ENCODE peak calls at places on chromosomes 1 and 21, in seven cellular contexts. U is activated CD4-positive, alpha-beta T cell treated with anti-CD3 and anti-CD28 coated beads, Interleukin-2, amount 50 U/mL, for 48 hours; X is T-helper 22 cell; E is NCI-H2081 treated with DMSO at 0.1 percent for 48 hours; A is RWPE1; P is psoas muscle; G is NCI-H345. H is an unnamed sample.

GRCh38 chr1:234214911-234215892 is 158.1 kb upstream of the COA6 start:
- DNase-seq in E (no peak), A (peak), X (no peak), G (peak), P (no peak), U (no peak), H (no peak)

GRCh38 chr1:54600947-54601725 is 22.2 kb downstream of the FAM151A start:
- DNase-seq in A (no peak), G (no peak), P (no peak), E (no peak), U (no peak), X (no peak), H (no peak)

GRCh38 chr1:173555651-173556305 is 47.1 kb downstream of the SLC9C2 start:
- DNase-seq in A (no peak), X (no peak), G (no peak), U (no peak), P (no peak), E (no peak), H (no peak)

GRCh38 chr1:31674626-31675025 is 29.2 kb downstream of the COL16A1 start:
- DNase-seq in U (no peak), A (no peak), P (no peak), X (no peak), E (no peak), G (no peak), H (no peak)

GRCh38 chr1:161085165-161085564 is 4.2 kb downstream of the NECTIN4 start:
- DNase-seq in G (no peak), E (no peak), P (no peak), U (no peak), A (no peak), X (no peak), H (no peak)

GRCh38 chr1:182604128-182604834 is at the start of gene RGS16:
- DNase-seq in A (peak), G (peak), U (peak), X (peak), E (peak), P (peak), H (peak)

GRCh38 chr1:231636157-231636556 is 9.6 kb downstream of the DISC1 start:
- DNase-seq in X (no peak), U (no peak), G (no peak), A (no peak), P (no peak), E (no peak), H (no peak)

GRCh38 chr1:108913105-108913948 is 36.5 kb downstream of the GPSM2 start:
- DNase-seq in E (no peak), A (no peak), P (no peak), G (no peak), X (no peak), U (no peak), H (no peak)

GRCh38 chr1:164613176-164613575 is 54.2 kb downstream of the PBX1 start:
- DNase-seq in P (no peak), G (no peak), E (no peak), X (no peak), U (no peak), A (peak), H (no peak)

GRCh38 chr21:44757731-44758130 is 43.9 kb downstream of the UBE2G2 start:
- DNase-seq in P (no peak), U (no peak), E (no peak), G (no peak), X (no peak), A (no peak), H (no peak)

GRCh38 chr1:237032029-237032428 is 10.0 kb upstream of the RYR2 start:
- DNase-seq in X (no peak), E (no peak), U (no peak), P (no peak), G (no peak), A (no peak), H (no peak)

GRCh38 chr1:25117233-25117823 is 115.0 kb downstream of the SYF2 start:
- DNase-seq in E (no peak), A (peak), P (no peak), X (no peak), G (no peak), U (peak), H (no peak)

GRCh38 chr1:245278846-245279245 is 124.1 kb downstream of the KIF26B start:
- DNase-seq in A (no peak), P (no peak), G (no peak), U (no peak), X (no peak), E (no peak), H (no peak)

GRCh38 chr1:79695133-79695532 is 688.6 kb upstream of the ADGRL4 start:
- DNase-seq in E (no peak), A (no peak), X (no peak), U (no peak), P (no peak), G (no peak), H (no peak)

GRCh38 chr1:16607433-16607851 is 5.9 kb downstream of the NBPF1 start:
- DNase-seq in U (no peak), E (no peak), A (no peak), X (no peak), G (no peak), P (no peak), H (no peak)

GRCh38 chr1:221849897-221850296 is 108.0 kb upstream of the DUSP10 start:
- DNase-seq in E (no peak), G (no peak), U (no peak), P (no peak), X (no peak), A (no peak), H (no peak)

GRCh38 chr1:88741413-88741812 is 57.3 kb downstream of the PKN2 start:
- DNase-seq in A (peak), G (no peak), P (no peak), E (no peak), X (no peak), U (no peak), H (no peak)

GRCh38 chr1:117852846-117853555 is 76.4 kb downstream of the GDAP2 start:
- DNase-seq in P (no peak), A (no peak), U (no peak), X (no peak), E (no peak), G (no peak), H (no peak)

GRCh38 chr1:1426961-1427934 is 6.2 kb upstream of the ANKRD65 start:
- DNase-seq in P (no peak), U (no peak), A (no peak), X (no peak), E (no peak), G (no peak), H (no peak)

GRCh38 chr21:34887729-34888568 is 161.2 kb downstream of the RUNX1 start:
- DNase-seq in U (peak), A (peak), P (peak), X (peak), G (peak), E (no peak), H (peak)

GRCh38 chr1:166166400-166166699 is 451 bp downstream of the FAM78B start:
- DNase-seq in A (no peak), P (no peak), U (no peak), X (no peak), E (no peak), G (no peak), H (no peak)

GRCh38 chr1:85359874-85360708 is 83.7 kb upstream of the BCL10 start:
- DNase-seq in E (no peak), U (no peak), P (no peak), G (no peak), X (no peak), A (no peak), H (no peak)

H was measured in naive B cell.